ENCODE peak calls at places on chromosome X, in six cellular contexts. C, D, L, P, X and T are unnamed samples.

GRCh38 chrX:119763836-119764387 is 5.5 kb downstream of the SOWAHD start:
- DNase-seq in C (no peak), D (no peak), L (no peak), P (no peak), X (no peak), T (no peak)

GRCh38 chrX:63746715-63747114 is 38.3 kb downstream of the ARHGEF9 start:
- DNase-seq in D (no peak), L (no peak), X (no peak), C (no peak), P (no peak), T (no peak)

GRCh38 chrX:67692246-67692645 is 148.4 kb downstream of the AR start:
- DNase-seq in D (no peak), L (no peak), X (no peak), C (no peak), P (no peak), T (no peak)

GRCh38 chrX:3757510-3758025 is 44.1 kb upstream of the PRKX start:
- DNase-seq in X (no peak), D (no peak), C (no peak), L (no peak), P (no peak), T (no peak)

GRCh38 chrX:22109442-22109841 is 77.3 kb downstream of the PHEX start:
- DNase-seq in D (no peak), C (no peak), L (no peak), P (no peak), X (no peak), T (no peak)

GRCh38 chrX:77771601-77772000 is 14.4 kb downstream of the ATRX start:
- DNase-seq in C (no peak), X (no peak), L (no peak), P (no peak), D (no peak), T (no peak)

GRCh38 chrX:72526534-72527508 is 45.8 kb downstream of the HDAC8 start:
- DNase-seq in X (no peak), D (no peak), P (no peak), L (no peak), C (no peak), T (no peak)

GRCh38 chrX:44784241-44784640 is 59.6 kb upstream of the DUSP21 start:
- DNase-seq in P (no peak), C (no peak), D (no peak), L (no peak), X (no peak), T (no peak)

GRCh38 chrX:118346258-118347094 is 570 bp downstream of the WDR44 start:
- DNase-seq in L (no peak), C (peak), D (peak), X (no peak), P (no peak), T (no peak)

GRCh38 chrX:69535661-69536060 is 31.5 kb downstream of the NALF2 start:
- DNase-seq in P (no peak), C (no peak), D (no peak), L (no peak), X (no peak), T (no peak)

GRCh38 chrX:86121916-86122315 is 26.3 kb upstream of the DACH2 start:
- DNase-seq in D (no peak), P (no peak), L (peak), C (no peak), X (no peak), T (no peak)

GRCh38 chrX:13386636-13387035 is 66.8 kb upstream of the ATXN3L start:
- DNase-seq in C (no peak), X (no peak), P (no peak), L (no peak), D (no peak), T (no peak)

GRCh38 chrX:138723301-138723700 is 11.8 kb upstream of the FGF13 start:
- DNase-seq in P (no peak), D (no peak), X (no peak), C (no peak), L (no peak), T (no peak)

GRCh38 chrX:68114573-68115199 is 318.6 kb downstream of the OPHN1 start:
- DNase-seq in X (no peak), L (no peak), P (no peak), D (no peak), C (peak), T (peak)

GRCh38 chrX:132631579-132632232 is 142.9 kb upstream of the MBNL3 start:
- DNase-seq in D (no peak), L (no peak), X (no peak), P (no peak), C (no peak), T (no peak)

GRCh38 chrX:72107320-72107719 is 24.4 kb downstream of the RTL5 start:
- DNase-seq in C (no peak), P (no peak), X (no peak), L (no peak), D (no peak), T (no peak)

GRCh38 chrX:150982235-150982785 is 825 bp upstream of the HMGB3 start:
- DNase-seq in X (no peak), D (no peak), L (no peak), P (no peak), C (no peak), T (no peak)

GRCh38 chrX:144840616-144841015 is 406.7 kb upstream of the SPANXN1 start:
- DNase-seq in D (no peak), C (no peak), X (no peak), L (no peak), P (no peak), T (no peak)

GRCh38 chrX:122739770-122740169 is 444.3 kb upstream of the GRIA3 start:
- DNase-seq in D (no peak), C (no peak), P (no peak), X (no peak), L (no peak), T (no peak)

GRCh38 chrX:1587161-1587560 is 4.2 kb upstream of the AKAP17A start:
- DNase-seq in L (peak), D (no peak), C (no peak), P (no peak), X (no peak), T (no peak)

GRCh38 chrX:147191361-147191760 is 376.8 kb upstream of the CXorf51A start:
- DNase-seq in C (no peak), X (no peak), D (no peak), L (no peak), P (no peak), T (no peak)

GRCh38 chrX:118418811-118419251 is 72.9 kb downstream of the WDR44 start:
- DNase-seq in P (no peak), C (peak), L (no peak), X (no peak), D (no peak), T (no peak)

GRCh38 chrX:135086197-135086854 is 34.0 kb downstream of the ETDB start:
- DNase-seq in C (peak), D (no peak), X (peak), P (no peak), L (no peak), T (peak)

GRCh38 chrX:121407627-121408026 is 360.2 kb downstream of the GLUD2 start:
- DNase-seq in C (no peak), X (no peak), L (no peak), P (no peak), D (no peak), T (no peak)

GRCh38 chrX:47390676-47391234 is 20.4 kb downstream of the ZNF157 start:
- DNase-seq in L (no peak), P (no peak), D (no peak), C (no peak), X (no peak), T (no peak)

GRCh38 chrX:24862343-24862742 is 153.4 kb downstream of the ARX start:
- DNase-seq in P (no peak), C (no peak), X (no peak), D (no peak), L (no peak), T (no peak)

GRCh38 chrX:38806054-38806389 is 4.8 kb downstream of the MID1IP1 start:
- DNase-seq in P (no peak), C (no peak), D (peak), X (no peak), L (no peak), T (no peak)

GRCh38 chrX:69150294-69150960 is 14.8 kb downstream of the PJA1 start:
- DNase-seq in L (no peak), D (no peak), C (no peak), X (peak), P (no peak), T (no peak)

GRCh38 chrX:136204571-136204970 is 46.6 kb downstream of the MAP7D3 start:
- DNase-seq in L (no peak), X (no peak), C (peak), D (no peak), P (no peak), T (no peak)
- TF ChIP-seq POLR2A in L (no peak), X (no peak), C (no peak), D (no peak), P (peak), T (no peak)

GRCh38 chrX:153694687-153695270 is 7.1 kb downstream of the SLC6A8 start:
- DNase-seq in P (no peak), L (no peak), C (no peak), D (no peak), X (no peak), T (no peak)

GRCh38 chrX:153696100-153696499 is 8.4 kb downstream of the SLC6A8 start:
- DNase-seq in C (no peak), P (no peak), L (no peak), X (no peak), D (no peak), T (no peak)

GRCh38 chrX:153692611-153693156 is 5.0 kb downstream of the SLC6A8 start:
- DNase-seq in C (no peak), D (no peak), L (no peak), X (no peak), P (no peak), T (no peak)

GRCh38 chrX:153692003-153692402 is 4.3 kb downstream of the SLC6A8 start:
- DNase-seq in X (no peak), D (no peak), C (no peak), L (no peak), P (no peak), T (no peak)

DNA sequence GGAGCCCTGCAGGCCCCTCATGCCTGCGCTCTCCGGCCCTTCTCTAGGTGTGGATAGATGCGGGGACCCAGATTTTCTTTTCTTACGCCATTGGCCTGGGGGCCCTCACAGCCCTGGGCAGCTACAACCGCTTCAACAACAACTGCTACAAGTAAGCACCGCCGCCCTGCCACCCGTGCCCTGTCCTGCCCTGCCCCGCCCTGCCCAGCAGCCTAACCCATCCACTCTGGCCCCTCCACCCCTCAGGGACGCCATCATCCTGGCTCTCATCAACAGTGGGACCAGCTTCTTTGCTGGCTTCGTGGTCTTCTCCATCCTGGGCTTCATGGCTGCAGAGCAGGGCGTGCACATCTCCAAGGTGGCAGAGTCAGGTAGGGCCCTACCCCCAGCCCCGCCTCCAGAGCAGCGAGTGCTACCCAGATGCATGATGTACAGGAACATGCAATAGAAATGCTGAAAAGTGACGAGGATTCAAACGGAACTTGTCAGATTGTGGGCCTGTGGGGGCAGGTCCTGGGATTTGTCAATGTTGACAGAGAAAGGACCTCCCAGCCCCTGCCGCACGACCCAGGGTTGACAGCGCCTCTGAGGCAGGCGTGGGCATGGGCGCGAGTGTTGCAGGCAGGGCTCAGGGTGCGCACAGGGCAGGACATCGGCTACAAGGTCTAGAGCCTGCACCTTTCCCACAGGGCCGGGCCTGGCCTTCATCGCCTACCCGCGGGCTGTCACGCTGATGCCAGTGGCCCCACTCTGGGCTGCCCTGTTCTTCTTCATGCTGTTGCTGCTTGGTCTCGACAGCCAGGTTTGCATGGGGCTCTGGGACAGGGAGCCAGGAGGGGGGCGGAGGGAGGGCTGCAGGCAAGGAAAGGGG is 5.7 kb downstream of the SLC6A8 start:
- DNase-seq in P (no peak), X (no peak), C (no peak), D (no peak), L (no peak), T (no peak)
- TF ChIP-seq POLR2A in P (no peak), X (no peak), C (no peak), D (no peak), L (no peak), T (no peak)

GRCh38 chrX:65667157-65667502 is 324 bp upstream of the MSN start:
- DNase-seq in X (no peak), D (no peak), C (no peak), L (no peak), P (no peak), T (no peak)

GRCh38 chrX:65671286-65671685 is 3.8 kb downstream of the MSN start:
- DNase-seq in X (no peak), L (no peak), D (no peak), P (no peak), C (no peak), T (no peak)

GRCh38 chrX:65671966-65672365 is 4.5 kb downstream of the MSN start:
- DNase-seq in D (no peak), L (no peak), C (no peak), X (no peak), P (no peak), T (no peak)

GRCh38 chrX:65667503-65668355 is at the start of gene MSN:
- DNase-seq in C (peak), L (peak), X (no peak), P (peak), D (peak), T (peak)

GRCh38 chrX:65668362-65669310 is 1.2 kb downstream of the MSN start:
- DNase-seq in L (peak), C (peak), P (peak), D (peak), X (peak), T (peak)
- TF ChIP-seq POLR2A in L (peak), C (no peak), P (peak), D (no peak), X (no peak), T (peak)

GRCh38 chrX:5915783-5916182 is 312.9 kb downstream of the NLGN4X start:
- DNase-seq in D (no peak), L (no peak), C (no peak), X (no peak), P (no peak), T (no peak)
- TF ChIP-seq POLR2A in D (no peak), L (no peak), C (no peak), X (no peak), P (no peak), T (no peak)

GRCh38 chrX:49269010-49269767 is 404 bp upstream of the PPP1R3F start:
- DNase-seq in C (peak), L (peak), D (peak), P (peak), X (peak), T (peak)
- TF ChIP-seq POLR2A in C (peak), L (peak), D (no peak), P (peak), X (no peak), T (peak)

DNA sequence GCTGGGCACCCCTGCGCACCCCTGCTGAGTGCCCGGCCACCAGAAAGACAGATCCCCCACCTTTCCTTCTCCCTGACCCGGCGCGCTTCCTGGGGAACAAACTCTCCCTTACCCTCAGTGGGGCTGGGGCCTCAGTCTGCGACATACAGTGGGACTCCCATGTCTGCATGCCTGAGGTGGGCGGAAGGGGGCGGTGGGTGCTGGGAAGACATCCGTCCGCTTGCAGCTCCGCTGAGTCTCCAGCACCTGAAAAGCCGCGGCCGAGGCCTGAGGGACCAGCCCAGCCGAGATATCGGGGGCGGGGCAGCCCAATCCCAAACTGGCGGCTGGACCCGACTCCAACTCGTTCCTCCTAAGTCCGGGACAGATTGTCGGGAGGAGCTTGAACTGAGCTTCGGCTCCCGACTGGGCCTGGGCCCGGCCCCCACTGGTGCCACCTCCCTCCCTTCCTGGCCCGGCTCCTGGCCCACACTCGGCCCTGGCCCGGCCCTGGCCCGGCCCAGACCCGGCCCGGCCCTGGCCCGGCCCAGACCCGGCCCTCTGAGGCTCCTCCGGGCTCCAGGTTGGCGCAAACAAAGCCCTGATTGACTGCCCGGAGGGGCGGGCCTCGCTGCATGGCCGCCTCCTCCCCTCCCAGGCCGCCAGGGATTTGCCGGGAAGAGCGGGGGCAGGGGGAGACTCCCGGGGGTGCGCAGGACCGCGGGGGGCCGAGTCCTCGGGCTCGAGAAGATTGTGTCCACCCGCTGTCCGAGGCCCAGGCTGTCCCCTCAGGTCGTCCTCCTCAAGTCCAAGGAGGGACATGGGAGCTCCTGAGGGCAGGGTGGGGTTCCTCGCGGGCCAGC is 878 bp upstream of the SLC16A2 start:
- DNase-seq in L (peak), C (peak), P (peak), D (no peak), X (no peak), T (peak)
- TF ChIP-seq POLR2A in L (no peak), C (peak), P (no peak), D (no peak), X (no peak), T (no peak)

GRCh38 chrX:15675490-15675921 is 10.9 kb upstream of the CLTRN start:
- DNase-seq in X (peak), D (peak), C (peak), P (no peak), L (peak), T (peak)
- TF ChIP-seq POLR2A in X (no peak), D (no peak), C (no peak), P (no peak), L (no peak), T (peak)

DNA sequence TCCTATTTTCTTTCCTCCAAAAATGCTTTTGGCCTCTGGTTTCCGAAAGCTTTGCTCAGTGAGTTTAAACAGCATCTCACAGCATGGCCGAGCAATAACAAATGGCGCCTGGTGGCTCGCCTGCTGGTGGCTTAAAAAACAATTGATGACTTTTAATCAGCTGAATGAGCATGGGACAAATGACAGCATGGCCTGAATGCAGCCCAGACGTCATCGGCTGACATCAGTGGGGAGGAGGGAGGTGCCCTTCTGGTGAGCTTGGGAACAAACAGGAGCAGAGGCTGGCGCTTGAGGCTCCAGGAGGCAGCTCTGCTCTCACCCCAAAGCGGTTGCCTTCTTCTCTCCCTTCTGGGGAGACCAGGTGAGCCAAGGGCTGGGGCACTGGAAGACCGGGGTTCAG is 286.4 kb downstream of the BCOR start:
- DNase-seq in C (no peak), P (no peak), L (no peak), D (no peak), X (no peak), T (no peak)
- TF ChIP-seq POLR2A in C (no peak), P (no peak), L (no peak), D (no peak), X (no peak), T (no peak)

GRCh38 chrX:526295-527224 is 104.0 kb upstream of the SHOX start:
- DNase-seq in D (no peak), P (no peak), L (no peak), C (no peak), X (no peak), T (no peak)
- TF ChIP-seq POLR2A in D (no peak), P (no peak), L (no peak), C (no peak), X (no peak), T (no peak)